ENCODE peak calls at places on chromosomes 3 and 15, in ten cellular contexts. P is glutamatergic neuron; I is COR-L47; Q is frontal cortex; M is left lung; R is activated CD8-positive, alpha-beta T cell treated with anti-CD3 and anti-CD28 coated beads for 36 hours; N is iPS DF 19.7; L is activated naive CD4-positive, alpha-beta T cell treated with Interleukin-2 at 50 U/mL for 16 hours; Y is activated effector memory CD4-positive, alpha-beta T cell treated with Interleukin-2 at 50 U/mL for 16 hours; G is brain pericyte. J is an unnamed sample.
A peak's percentile ranks its signal among the peaks of the same experiment; 100 is the strongest.

GRCh38 chr3:58188921-58189451 is 21.8 kb downstream of the DNASE1L3 start:
- DNase-seq in P (no peak), I (no peak), Q (no peak), M (no peak), R (no peak), N (no peak), L (no peak), Y (no peak), G (no peak), J (no peak)

GRCh38 chr3:11327619-11328018 is 55.4 kb downstream of the ATG7 start:
- DNase-seq in P (no peak), I (no peak), Q (no peak), M (no peak), R (no peak), N (no peak), L (no peak), Y (no peak), G (no peak), J (no peak)

GRCh38 chr15:63135281-63135680 is 13.6 kb downstream of the LACTB start:
- DNase-seq in P (no peak), I (no peak), Q (no peak), M (no peak), R (no peak), N (no peak), L (no peak), Y (no peak), G (no peak), J (no peak)

GRCh38 chr3:8619548-8619947 is 25.1 kb downstream of the SSUH2 start:
- DNase-seq in P (no peak), I (no peak), Q (no peak), M (no peak), R (no peak), N (no peak), L (no peak), Y (no peak), G (no peak), J (no peak)

GRCh38 chr3:50296721-50297383 is 2.4 kb downstream of the HYAL3 start:
- DNase-seq in P (no peak), I (no peak), Q (no peak), M (no peak), R (no peak), N (no peak), L (no peak), Y (no peak), G (no peak), J (no peak)

GRCh38 chr15:38507570-38507969 is 53.6 kb downstream of the FAM98B start:
- DNase-seq in P (no peak), I (no peak), Q (no peak), M (no peak), R (no peak), N (no peak), L (no peak), Y (no peak), G (no peak), J (no peak)

GRCh38 chr15:71294636-71295241 is 179.5 kb downstream of the THSD4 start:
- DNase-seq in P (no peak), I (no peak), Q (no peak), M (no peak), R (no peak), N (no peak), L (no peak), Y (no peak), G (no peak), J (no peak)

GRCh38 chr3:11641316-11641682 is 2.4 kb downstream of the VGLL4 start:
- DNase-seq in P (no peak), I (no peak), Q (no peak), M (no peak), R (no peak), N (no peak), L (no peak), Y (no peak), G (no peak), J (no peak)

GRCh38 chr3:71991681-71992080 is 206.7 kb upstream of the PROK2 start:
- DNase-seq in P (no peak), I (no peak), Q (no peak), M (no peak), R (no peak), N (no peak), L (no peak), Y (no peak), G (no peak), J (no peak)

GRCh38 chr3:19907523-19907922 is 26.5 kb downstream of the EFHB start:
- DNase-seq in P (no peak), I (no peak), Q (no peak), M (no peak), R (no peak), N (no peak), L (no peak), Y (no peak), G (no peak), J (no peak)

GRCh38 chr3:65732060-65732933 is 306.4 kb downstream of the MAGI1 start:
- DNase-seq in P (no peak), I (no peak), Q (peak; percentile 33), M (no peak), R (peak; percentile 2), N (no peak), L (no peak), Y (no peak), G (no peak), J (no peak)

GRCh38 chr15:57784081-57784488 is 77.6 kb downstream of the POLR2M start:
- DNase-seq in P (no peak), I (no peak), Q (no peak), M (no peak), R (no peak), N (no peak), L (no peak), Y (no peak), G (no peak), J (no peak)

GRCh38 chr3:12518266-12519028 is 26.9 kb downstream of the MKRN2OS start:
- DNase-seq in P (no peak), I (no peak), Q (no peak), M (peak; percentile 49), R (no peak), N (no peak), L (no peak), Y (no peak), G (no peak), J (no peak)

GRCh38 chr3:38469852-38470251 is 16.2 kb downstream of the ACVR2B start:
- DNase-seq in P (no peak), I (no peak), Q (no peak), M (no peak), R (no peak), N (no peak), L (no peak), Y (no peak), G (no peak), J (no peak)

GRCh38 chr3:25582242-25582641 is 82.5 kb downstream of the TOP2B start:
- DNase-seq in P (no peak), I (no peak), Q (no peak), M (no peak), R (no peak), N (no peak), L (no peak), Y (no peak), G (peak; percentile 67), J (no peak)

GRCh38 chr3:182631183-182632076 is 161.9 kb upstream of the ATP11B start:
- DNase-seq in P (no peak), I (no peak), Q (no peak), M (no peak), R (no peak), N (no peak), L (no peak), Y (no peak), G (no peak), J (no peak)

GRCh38 chr15:78726870-78727551 is 84.3 kb downstream of the ADAMTS7 start:
- DNase-seq in P (no peak), I (no peak), Q (no peak), M (no peak), R (peak; percentile 47), N (peak; percentile 45), L (no peak), Y (no peak), G (no peak), J (peak; percentile 41)

GRCh38 chr3:173913985-173914421 is 516.5 kb downstream of the NLGN1 start:
- DNase-seq in P (no peak), I (no peak), Q (no peak), M (no peak), R (no peak), N (peak; percentile 15), L (no peak), Y (no peak), G (no peak), J (no peak)

GRCh38 chr15:45729146-45729545 is 94.3 kb downstream of the SQOR start:
- DNase-seq in P (no peak), I (no peak), Q (no peak), M (no peak), R (no peak), N (no peak), L (no peak), Y (no peak), G (no peak), J (no peak)

GRCh38 chr15:52179278-52180195 is 11.7 kb downstream of the GNB5 start:
- DNase-seq in P (peak; percentile 84), I (peak; percentile 81), Q (peak; percentile 88), M (peak; percentile 89), R (peak; percentile 91), N (peak; percentile 40), L (peak; percentile 90), Y (peak; percentile 88), G (peak; percentile 25), J (peak; percentile 93)

GRCh38 chr3:196339493-196340254 is 1.5 kb upstream of the TM4SF19 start:
- DNase-seq in P (no peak), I (no peak), Q (no peak), M (no peak), R (no peak), N (no peak), L (no peak), Y (no peak), G (no peak), J (no peak)

GRCh38 chr3:5195605-5196004 is 8.1 kb downstream of the EDEM1 start:
- DNase-seq in P (no peak), I (no peak), Q (no peak), M (peak; percentile 66), R (peak; percentile 63), N (no peak), L (peak; percentile 32), Y (no peak), G (no peak), J (peak; percentile 69)

GRCh38 chr3:52444860-52445793 is at the start of gene SEMA3G:
- DNase-seq in P (peak; percentile 81), I (no peak), Q (no peak), M (peak; percentile 79), R (peak; percentile 91), N (peak; percentile 38), L (peak; percentile 83), Y (peak; percentile 66), G (no peak), J (peak; percentile 87)

GRCh38 chr3:146503459-146504202 is 34.3 kb upstream of the PLSCR2 start:
- DNase-seq in P (no peak), I (no peak), Q (no peak), M (peak; percentile 46), R (peak; percentile 50), N (no peak), L (no peak), Y (no peak), G (peak; percentile 79), J (peak; percentile 51)

GRCh38 chr15:26372712-26373111 is 400.2 kb downstream of the GABRB3 start:
- DNase-seq in P (no peak), I (no peak), Q (no peak), M (no peak), R (no peak), N (no peak), L (no peak), Y (no peak), G (no peak), J (no peak)

GRCh38 chr3:9732080-9732752 is 681 bp downstream of the BRPF1 start:
- DNase-seq in P (peak; percentile 47), I (no peak), Q (no peak), M (peak; percentile 51), R (peak; percentile 77), N (no peak), L (peak; percentile 44), Y (peak; percentile 32), G (no peak), J (peak; percentile 67)

GRCh38 chr15:100220058-100220728 is 121.6 kb downstream of the ADAMTS17 start:
- DNase-seq in P (no peak), I (no peak), Q (no peak), M (no peak), R (no peak), N (no peak), L (no peak), Y (no peak), G (no peak), J (no peak)

GRCh38 chr15:92751528-92751927 is 96.0 kb upstream of the FAM174B start:
- DNase-seq in P (no peak), I (no peak), Q (no peak), M (no peak), R (no peak), N (no peak), L (no peak), Y (no peak), G (no peak), J (no peak)

J was measured in activated CD4-positive, alpha-beta memory T cell treated with anti-CD3 and anti-CD28 coated beads for 36 hours.